ENCODE peak calls at places on chromosome 6, in six cellular contexts. C is amniotic stem cell; H is anterior cingulate cortex; R is activated CD4-positive, alpha-beta T cell treated with anti-CD3 and anti-CD28 coated beads for 1 hour; W is activated gamma-delta T cell treated with anti-CD3 and anti-CD28 coated beads, Interleukin-2, amount 50 U/mL, for 16 hours; A is cardiac fibroblast. S is an unnamed sample.

GRCh38 chr6:82144852-82145332 is 102.7 kb downstream of the IBTK start:
- DNase-seq in C (peak), H (peak), R (no peak), W (no peak), A (peak), S (no peak)

GRCh38 chr6:106141441-106142237 is 55.5 kb downstream of the PRDM1 start:
- DNase-seq in C (no peak), H (no peak), R (no peak), W (peak), A (no peak), S (no peak)

GRCh38 chr6:33949877-33950831 is 146.4 kb upstream of the MLN start:
- DNase-seq in C (no peak), H (no peak), R (no peak), W (no peak), A (no peak), S (no peak)

GRCh38 chr6:43724914-43725642 is 37.5 kb upstream of the MRPS18A start:
- DNase-seq in C (peak), H (no peak), R (peak), W (peak), A (peak), S (peak)

GRCh38 chr6:2441881-2442475 is 196.6 kb upstream of the GMDS start:
- DNase-seq in C (no peak), H (no peak), R (no peak), W (no peak), A (no peak), S (no peak)

GRCh38 chr6:151044465-151045441 is 179.3 kb downstream of the MTHFD1L start:
- DNase-seq in C (peak), H (peak), R (no peak), W (no peak), A (peak), S (no peak)

GRCh38 chr6:121520337-121521163 is 85.1 kb downstream of the GJA1 start:
- DNase-seq in C (peak), H (no peak), R (no peak), W (no peak), A (peak), S (no peak)

GRCh38 chr6:5175195-5175594 is 85.6 kb downstream of the LYRM4 start:
- DNase-seq in C (no peak), H (no peak), R (no peak), W (no peak), A (no peak), S (no peak)

GRCh38 chr6:134546962-134547645 is 229.2 kb upstream of the SGK1 start:
- DNase-seq in C (no peak), H (no peak), R (no peak), W (no peak), A (no peak), S (no peak)

GRCh38 chr6:95569560-95569959 is 7.8 kb upstream of the MANEA start:
- DNase-seq in C (no peak), H (no peak), R (no peak), W (no peak), A (no peak), S (no peak)

GRCh38 chr6:148768646-148769270 is 21.9 kb downstream of the UST start:
- DNase-seq in C (no peak), H (no peak), R (no peak), W (no peak), A (no peak), S (no peak)

GRCh38 chr6:148193063-148193680 is 149.5 kb upstream of the SASH1 start:
- DNase-seq in C (no peak), H (no peak), R (no peak), W (no peak), A (no peak), S (no peak)

GRCh38 chr6:125846292-125847024 is 55.7 kb downstream of the NCOA7 start:
- DNase-seq in C (no peak), H (no peak), R (no peak), W (no peak), A (no peak), S (no peak)

GRCh38 chr6:56279346-56280080 is 32.1 kb upstream of the COL21A1 start:
- DNase-seq in C (no peak), H (no peak), R (no peak), W (no peak), A (peak), S (no peak)

GRCh38 chr6:151914475-151914874 is 107.0 kb downstream of the ESR1 start:
- DNase-seq in C (no peak), H (no peak), R (no peak), W (no peak), A (peak), S (no peak)

GRCh38 chr6:108210557-108210956 is 44.7 kb downstream of the NR2E1 start:
- DNase-seq in C (no peak), H (no peak), R (no peak), W (no peak), A (no peak), S (no peak)

GRCh38 chr6:152816055-152816454 is 65.5 kb downstream of the VIP start:
- DNase-seq in C (no peak), H (no peak), R (no peak), W (no peak), A (no peak), S (no peak)

GRCh38 chr6:45822269-45822812 is 193.3 kb downstream of the CLIC5 start:
- DNase-seq in C (no peak), H (no peak), R (no peak), W (no peak), A (no peak), S (no peak)

GRCh38 chr6:28468056-28468455 is 24.8 kb upstream of the ZSCAN23 start:
- DNase-seq in C (no peak), H (no peak), R (no peak), W (no peak), A (no peak), S (no peak)

GRCh38 chr6:56699066-56699654 is 56.5 kb upstream of the DST start:
- DNase-seq in C (no peak), H (no peak), R (no peak), W (no peak), A (peak), S (no peak)

GRCh38 chr6:31572041-31572911 is at the start of gene LTA:
- DNase-seq in C (no peak), H (no peak), R (peak), W (peak), A (no peak), S (peak)

GRCh38 chr6:110874880-110875547 is 429 bp downstream of the AMD1 start:
- DNase-seq in C (no peak), H (peak), R (peak), W (peak), A (no peak), S (no peak)

GRCh38 chr6:33314943-33315752 is 1.3 kb upstream of the TAPBP start:
- DNase-seq in C (no peak), H (no peak), R (no peak), W (no peak), A (peak), S (peak)

GRCh38 chr6:83092756-83093399 is 25.4 kb downstream of the DOP1A start:
- DNase-seq in C (no peak), H (no peak), R (no peak), W (no peak), A (peak), S (no peak)

GRCh38 chr6:125839471-125839870 is 48.7 kb downstream of the NCOA7 start:
- DNase-seq in C (no peak), H (peak), R (no peak), W (no peak), A (peak), S (no peak)

GRCh38 chr6:89581669-89582068 is 56.9 kb downstream of the LYRM2 start:
- DNase-seq in C (no peak), H (no peak), R (no peak), W (no peak), A (no peak), S (no peak)

GRCh38 chr6:15741405-15741804 is 78.6 kb upstream of the DTNBP1 start:
- DNase-seq in C (no peak), H (no peak), R (no peak), W (no peak), A (no peak), S (no peak)

GRCh38 chr6:42336431-42336830 is 115.3 kb downstream of the TRERF1 start:
- DNase-seq in C (no peak), H (no peak), R (no peak), W (no peak), A (no peak), S (no peak)

GRCh38 chr6:158501638-158502592 is 58.0 kb upstream of the TMEM181 start:
- DNase-seq in C (no peak), H (no peak), R (no peak), W (no peak), A (no peak), S (no peak)

GRCh38 chr6:73145690-73146089 is 79.6 kb downstream of the KHDC1L start:
- DNase-seq in C (no peak), H (no peak), R (no peak), W (no peak), A (no peak), S (no peak)

GRCh38 chr6:84785676-84786075 is 21.3 kb upstream of the TBX18 start:
- DNase-seq in C (no peak), H (no peak), R (no peak), W (no peak), A (no peak), S (no peak)

GRCh38 chr6:108561742-108562502 is 1.2 kb downstream of the FOXO3 start:
- DNase-seq in C (no peak), H (peak), R (no peak), W (no peak), A (no peak), S (peak)

S was measured in natural killer cell treated with Interleukin-12 subunit alpha and Interleukin-12 subunit beta and Interleukin-15 and Interleukin-18, amount 100 ng/mL, for 72 hours.